ENCODE peak calls at places on chromosomes 11 and 22, in six cellular contexts. One of them, this sample, is unnamed.
A peak's percentile ranks its signal among the peaks of the same experiment; 100 is the strongest.

GRCh38 chr11:17276236-17277023 is at the start of gene NUCB2:
- DNase-seq in SK-N-SH: peak; percentile 96
- DNase-seq in HCT116: peak; percentile 89
- DNase-seq in GM12878: peak; percentile 66
- DNase-seq in H1: peak; percentile 100
- DNase-seq in HepG2: peak; percentile 91
- DNase-seq in this sample: peak; percentile 86

GRCh38 chr11:2168286-2169000 is 3.2 kb downstream of the TH start:
- DNase-seq in HepG2: no peak
- DNase-seq in GM12878: no peak
- DNase-seq in HCT116: no peak
- DNase-seq in SK-N-SH: peak; percentile 81
- DNase-seq in H1: no peak
- DNase-seq in this sample: peak; percentile 29

GRCh38 chr11:103202048-103202651 is 92.9 kb downstream of the DYNC2H1 start:
- DNase-seq in GM12878: no peak
- DNase-seq in HepG2: peak; percentile 10
- DNase-seq in H1: no peak
- DNase-seq in HCT116: peak; percentile 22
- DNase-seq in SK-N-SH: peak; percentile 28
- DNase-seq in this sample: peak; percentile 60

GRCh38 chr11:15159085-15159484 is 44.4 kb downstream of the INSC start:
- DNase-seq in H1: no peak
- DNase-seq in HCT116: peak; percentile 28
- DNase-seq in HepG2: no peak
- DNase-seq in GM12878: no peak
- DNase-seq in SK-N-SH: peak; percentile 27
- DNase-seq in this sample: peak; percentile 9

GRCh38 chr11:134516529-134516928 is 104.5 kb upstream of the B3GAT1 start:
- DNase-seq in H1: no peak
- DNase-seq in HCT116: no peak
- DNase-seq in GM12878: no peak
- DNase-seq in SK-N-SH: peak; percentile 52
- DNase-seq in HepG2: no peak
- DNase-seq in this sample: no peak

GRCh38 chr22:35315855-35316745 is 16.4 kb downstream of the TOM1 start:
- DNase-seq in H1: no peak
- DNase-seq in GM12878: no peak
- DNase-seq in HCT116: no peak
- DNase-seq in SK-N-SH: no peak
- DNase-seq in HepG2: no peak
- DNase-seq in this sample: peak; percentile 30

GRCh38 chr11:72124046-72124445 is 11.5 kb upstream of the FOLR3 start:
- DNase-seq in HepG2: no peak
- DNase-seq in HCT116: no peak
- DNase-seq in GM12878: no peak
- DNase-seq in SK-N-SH: no peak
- DNase-seq in H1: no peak
- DNase-seq in this sample: no peak

GRCh38 chr11:47938791-47939560 is 41.4 kb upstream of the PTPRJ start:
- DNase-seq in GM12878: no peak
- DNase-seq in HepG2: no peak
- DNase-seq in SK-N-SH: no peak
- DNase-seq in HCT116: no peak
- DNase-seq in H1: no peak
- DNase-seq in this sample: no peak

GRCh38 chr11:20156876-20157613 is 3.2 kb downstream of the DBX1 start:
- DNase-seq in HCT116: no peak
- DNase-seq in H1: no peak
- DNase-seq in HepG2: no peak
- DNase-seq in GM12878: no peak
- DNase-seq in SK-N-SH: no peak
- DNase-seq in this sample: no peak

GRCh38 chr11:1884123-1884415 is 7.6 kb downstream of the PRR33 start:
- DNase-seq in HepG2: no peak
- DNase-seq in H1: no peak
- DNase-seq in SK-N-SH: no peak
- DNase-seq in GM12878: no peak
- DNase-seq in HCT116: no peak
- DNase-seq in this sample: no peak

GRCh38 chr22:23153994-23154393 is 8.7 kb downstream of the RAB36 start:
- DNase-seq in HepG2: no peak
- DNase-seq in H1: no peak
- DNase-seq in GM12878: no peak
- DNase-seq in SK-N-SH: no peak
- DNase-seq in HCT116: no peak
- DNase-seq in this sample: no peak

GRCh38 chr11:79173615-79174014 is 267.2 kb downstream of the TENM4 start:
- DNase-seq in GM12878: no peak
- DNase-seq in H1: no peak
- DNase-seq in HepG2: no peak
- DNase-seq in HCT116: no peak
- DNase-seq in SK-N-SH: no peak
- DNase-seq in this sample: no peak

GRCh38 chr11:122696662-122697061 is 41.1 kb downstream of the UBASH3B start:
- DNase-seq in SK-N-SH: no peak
- DNase-seq in HCT116: no peak
- DNase-seq in HepG2: no peak
- DNase-seq in GM12878: no peak
- DNase-seq in H1: no peak
- DNase-seq in this sample: no peak

GRCh38 chr11:67504023-67504949 is 877 bp downstream of the PITPNM1 start:
- DNase-seq in SK-N-SH: peak; percentile 88
- DNase-seq in GM12878: no peak
- DNase-seq in HCT116: no peak
- DNase-seq in HepG2: no peak
- DNase-seq in H1: peak; percentile 71
- DNase-seq in this sample: no peak

GRCh38 chr11:71581826-71582225 is 849 bp downstream of the KRTAP5-11 start:
- DNase-seq in SK-N-SH: no peak
- DNase-seq in HepG2: no peak
- DNase-seq in H1: no peak
- DNase-seq in HCT116: no peak
- DNase-seq in GM12878: no peak
- DNase-seq in this sample: no peak

GRCh38 chr11:70772950-70773349 is 374.6 kb downstream of the CTTN start:
- DNase-seq in H1: no peak
- DNase-seq in SK-N-SH: no peak
- DNase-seq in HepG2: peak; percentile 28
- DNase-seq in GM12878: no peak
- DNase-seq in HCT116: no peak
- DNase-seq in this sample: no peak

GRCh38 chr11:112288021-112288420 is 27.4 kb upstream of the PLET1 start:
- DNase-seq in H1: no peak
- DNase-seq in HepG2: no peak
- DNase-seq in SK-N-SH: no peak
- DNase-seq in HCT116: no peak
- DNase-seq in GM12878: no peak
- DNase-seq in this sample: no peak

GRCh38 chr11:120184371-120184945 is 26.4 kb upstream of the OAF start:
- DNase-seq in HepG2: no peak
- DNase-seq in SK-N-SH: no peak
- DNase-seq in H1: peak; percentile 22
- DNase-seq in HCT116: no peak
- DNase-seq in GM12878: no peak
- DNase-seq in this sample: no peak

GRCh38 chr11:120183701-120184141 is 27.1 kb upstream of the OAF start:
- DNase-seq in GM12878: no peak
- DNase-seq in SK-N-SH: no peak
- DNase-seq in HepG2: no peak
- DNase-seq in H1: peak; percentile 23
- DNase-seq in HCT116: no peak
- DNase-seq in this sample: no peak

GRCh38 chr11:120182357-120182756 is 28.5 kb upstream of the OAF start:
- DNase-seq in SK-N-SH: no peak
- DNase-seq in HepG2: no peak
- DNase-seq in H1: peak; percentile 33
- DNase-seq in GM12878: no peak
- DNase-seq in HCT116: no peak
- DNase-seq in this sample: no peak

GRCh38 chr11:120181446-120181992 is 29.3 kb upstream of the OAF start:
- DNase-seq in GM12878: no peak
- DNase-seq in HepG2: no peak
- DNase-seq in HCT116: no peak
- DNase-seq in H1: no peak
- DNase-seq in SK-N-SH: no peak
- DNase-seq in this sample: no peak

GRCh38 chr11:120182790-120183491 is 27.9 kb upstream of the OAF start:
- DNase-seq in HCT116: no peak
- DNase-seq in GM12878: no peak
- DNase-seq in H1: peak; percentile 76
- DNase-seq in HepG2: peak; percentile 73
- DNase-seq in SK-N-SH: no peak
- DNase-seq in this sample: no peak
- TF ChIP-seq JUND in HCT116: no peak
- TF ChIP-seq JUND in GM12878: no peak
- TF ChIP-seq JUND in H1: no peak
- TF ChIP-seq JUND in HepG2: no peak
- TF ChIP-seq JUND in SK-N-SH: no peak
- TF ChIP-seq JUND in this sample: no peak

DNA sequence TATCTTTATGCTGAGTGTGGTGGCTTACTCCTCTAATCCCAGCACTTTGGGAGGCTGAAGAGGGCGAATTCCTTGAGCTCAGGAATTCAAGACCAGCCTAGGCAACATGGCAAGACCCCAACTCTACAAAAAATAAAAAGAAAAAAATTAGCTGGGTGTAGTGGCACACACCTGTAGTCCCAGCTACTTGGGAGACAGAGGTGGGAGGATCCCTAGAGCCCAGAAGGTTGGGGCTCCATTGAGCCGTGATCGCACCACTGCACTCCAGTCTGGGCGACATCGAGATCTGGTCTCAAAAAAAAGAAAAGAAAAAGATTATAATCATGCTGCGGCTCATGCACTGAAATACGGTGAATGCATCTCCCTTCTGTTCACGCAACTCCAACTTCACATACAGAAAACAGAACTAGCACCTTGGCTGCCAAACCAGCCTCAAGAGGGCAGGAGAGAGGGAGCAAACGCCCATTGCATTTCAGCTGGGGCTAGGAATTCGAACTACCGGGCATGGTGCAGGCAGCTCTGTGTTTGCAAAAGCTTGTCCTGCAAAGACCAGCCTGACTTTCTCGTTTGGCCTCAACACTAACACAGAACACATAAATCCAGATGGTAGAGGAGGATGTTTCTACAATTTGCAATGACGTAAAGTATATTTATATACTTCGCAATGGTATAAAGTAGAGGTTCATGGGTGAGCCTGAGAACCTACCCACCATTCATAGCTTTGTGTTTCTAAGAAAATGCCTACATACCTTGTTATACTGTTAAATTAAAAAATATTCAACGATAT is 6.3 kb upstream of the SYNGR1 start:
- DNase-seq in H1: peak; percentile 76
- DNase-seq in HCT116: peak; percentile 36
- DNase-seq in SK-N-SH: peak; percentile 59
- DNase-seq in HepG2: peak; percentile 70
- DNase-seq in GM12878: peak; percentile 36
- DNase-seq in this sample: peak; percentile 76
- TF ChIP-seq JUND in H1: no peak
- TF ChIP-seq JUND in HCT116: no peak
- TF ChIP-seq JUND in SK-N-SH: no peak
- TF ChIP-seq JUND in HepG2: no peak
- TF ChIP-seq JUND in GM12878: no peak
- TF ChIP-seq JUND in this sample: no peak

GRCh38 chr11:5940748-5941147 is 1.3 kb upstream of the OR56A3 start:
- DNase-seq in HCT116: no peak
- DNase-seq in H1: no peak
- DNase-seq in HepG2: no peak
- DNase-seq in SK-N-SH: no peak
- DNase-seq in GM12878: no peak
- DNase-seq in this sample: no peak
- TF ChIP-seq JUND in HCT116: no peak
- TF ChIP-seq JUND in H1: no peak
- TF ChIP-seq JUND in HepG2: no peak
- TF ChIP-seq JUND in SK-N-SH: no peak
- TF ChIP-seq JUND in GM12878: no peak
- TF ChIP-seq JUND in this sample: no peak

GRCh38 chr11:35215945-35216344 is 77.0 kb downstream of the CD44 start:
- DNase-seq in GM12878: no peak
- DNase-seq in HCT116: no peak
- DNase-seq in H1: no peak
- DNase-seq in HepG2: no peak
- DNase-seq in SK-N-SH: no peak
- DNase-seq in this sample: peak; percentile 43

GRCh38 chr11:35211952-35212351 is 73.0 kb downstream of the CD44 start:
- DNase-seq in SK-N-SH: no peak
- DNase-seq in HepG2: no peak
- DNase-seq in H1: no peak
- DNase-seq in GM12878: no peak
- DNase-seq in HCT116: no peak
- DNase-seq in this sample: no peak

GRCh38 chr11:35216962-35217667 is 78.1 kb downstream of the CD44 start:
- DNase-seq in H1: no peak
- DNase-seq in HCT116: no peak
- DNase-seq in GM12878: no peak
- DNase-seq in HepG2: peak; percentile 17
- DNase-seq in SK-N-SH: no peak
- DNase-seq in this sample: no peak

GRCh38 chr11:35214181-35214770 is 75.3 kb downstream of the CD44 start:
- DNase-seq in H1: no peak
- DNase-seq in GM12878: no peak
- DNase-seq in HCT116: no peak
- DNase-seq in HepG2: no peak
- DNase-seq in SK-N-SH: no peak
- DNase-seq in this sample: no peak

DNA sequence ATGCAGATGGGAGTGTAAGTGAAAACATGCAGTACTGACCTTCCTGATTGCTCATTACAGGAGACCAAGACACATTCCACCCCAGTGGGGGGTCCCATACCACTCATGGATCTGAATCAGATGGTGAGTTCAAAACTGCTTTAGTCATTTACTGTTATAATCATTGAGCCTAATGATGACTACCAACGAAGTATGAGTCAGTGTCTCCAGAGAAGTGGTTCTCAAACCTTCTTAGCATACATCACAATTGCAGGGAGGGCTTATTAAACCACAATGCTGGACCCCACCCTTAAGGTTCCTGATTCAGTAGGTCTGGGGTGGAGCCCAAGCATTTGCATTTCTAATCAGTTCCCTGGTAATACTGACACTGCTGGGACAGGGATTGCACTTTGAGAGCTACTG is 75.8 kb downstream of the CD44 start:
- DNase-seq in GM12878: no peak
- DNase-seq in SK-N-SH: no peak
- DNase-seq in H1: no peak
- DNase-seq in HCT116: peak; percentile 74
- DNase-seq in HepG2: no peak
- DNase-seq in this sample: no peak
- TF ChIP-seq JUND in GM12878: no peak
- TF ChIP-seq JUND in SK-N-SH: peak; percentile 86
- TF ChIP-seq JUND in H1: no peak
- TF ChIP-seq JUND in HCT116: peak; percentile 78
- TF ChIP-seq JUND in HepG2: no peak
- TF ChIP-seq JUND in this sample: no peak

DNA sequence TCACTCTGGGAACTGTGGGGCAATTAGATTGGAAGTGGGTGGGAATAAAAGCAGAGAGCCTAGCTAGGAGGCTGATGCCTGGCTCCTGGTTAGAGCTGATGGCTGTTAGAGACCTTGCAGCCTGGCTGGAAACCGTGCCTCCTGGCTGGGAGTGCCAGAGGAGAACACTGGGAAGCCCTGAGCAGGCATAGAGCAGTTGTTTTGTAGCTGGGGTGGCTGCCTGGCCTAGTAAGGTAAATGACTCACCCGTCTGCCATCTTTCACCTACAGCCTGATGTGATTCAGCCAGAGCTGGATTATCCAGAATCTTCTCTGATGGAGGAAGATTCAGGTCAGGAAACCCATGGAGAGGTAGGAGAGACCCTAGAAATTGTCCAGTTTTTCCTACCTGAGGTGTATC is 6.1 kb downstream of the UQCR10 start:
- DNase-seq in HepG2: no peak
- DNase-seq in HCT116: peak; percentile 36
- DNase-seq in H1: no peak
- DNase-seq in SK-N-SH: no peak
- DNase-seq in GM12878: no peak
- DNase-seq in this sample: no peak
- TF ChIP-seq JUND in HepG2: no peak
- TF ChIP-seq JUND in HCT116: peak; percentile 64
- TF ChIP-seq JUND in H1: no peak
- TF ChIP-seq JUND in SK-N-SH: no peak
- TF ChIP-seq JUND in GM12878: no peak
- TF ChIP-seq JUND in this sample: no peak